ENCODE peak calls at places on chromosome 16, in seven cellular contexts. One of them, this sample, is unnamed.

GRCh38 chr16:88977028-88977844 is at the start of gene CBFA2T3:
- DNase-seq in cardiac muscle cell: peak
- DNase-seq in dorsolateral prefrontal cortex: peak
- DNase-seq in AG10803: no peak
- DNase-seq in AG09309: no peak
- DNase-seq in mucosa of descending colon: peak
- DNase-seq in pancreas: peak
- DNase-seq in this sample: no peak

GRCh38 chr16:78443780-78444422 is 344.4 kb downstream of the WWOX start:
- DNase-seq in AG10803: no peak
- DNase-seq in AG09309: no peak
- DNase-seq in dorsolateral prefrontal cortex: no peak
- DNase-seq in mucosa of descending colon: no peak
- DNase-seq in pancreas: no peak
- DNase-seq in cardiac muscle cell: peak
- DNase-seq in this sample: no peak

GRCh38 chr16:17354121-17354750 is 116.5 kb downstream of the XYLT1 start:
- DNase-seq in mucosa of descending colon: no peak
- DNase-seq in pancreas: no peak
- DNase-seq in AG10803: no peak
- DNase-seq in AG09309: no peak
- DNase-seq in cardiac muscle cell: no peak
- DNase-seq in dorsolateral prefrontal cortex: no peak
- DNase-seq in this sample: no peak

GRCh38 chr16:70754371-70754770 is 46.6 kb downstream of the VAC14 start:
- DNase-seq in dorsolateral prefrontal cortex: no peak
- DNase-seq in AG10803: no peak
- DNase-seq in mucosa of descending colon: no peak
- DNase-seq in cardiac muscle cell: no peak
- DNase-seq in AG09309: no peak
- DNase-seq in pancreas: no peak
- DNase-seq in this sample: no peak

GRCh38 chr16:87608400-87608985 is 6.2 kb downstream of the JPH3 start:
- DNase-seq in dorsolateral prefrontal cortex: no peak
- DNase-seq in AG09309: no peak
- DNase-seq in pancreas: peak
- DNase-seq in AG10803: peak
- DNase-seq in cardiac muscle cell: peak
- DNase-seq in mucosa of descending colon: peak
- DNase-seq in this sample: no peak

GRCh38 chr16:68954871-68955635 is 111.7 kb downstream of the TANGO6 start:
- DNase-seq in AG10803: no peak
- DNase-seq in dorsolateral prefrontal cortex: no peak
- DNase-seq in mucosa of descending colon: no peak
- DNase-seq in AG09309: no peak
- DNase-seq in pancreas: no peak
- DNase-seq in cardiac muscle cell: no peak
- DNase-seq in this sample: no peak

GRCh38 chr16:84897911-84898377 is 78.2 kb downstream of the CRISPLD2 start:
- DNase-seq in cardiac muscle cell: no peak
- DNase-seq in dorsolateral prefrontal cortex: no peak
- DNase-seq in pancreas: peak
- DNase-seq in mucosa of descending colon: no peak
- DNase-seq in AG10803: no peak
- DNase-seq in AG09309: no peak
- DNase-seq in this sample: no peak

GRCh38 chr16:17828012-17828411 is 357.3 kb upstream of the XYLT1 start:
- DNase-seq in pancreas: no peak
- DNase-seq in AG09309: peak
- DNase-seq in mucosa of descending colon: no peak
- DNase-seq in AG10803: peak
- DNase-seq in cardiac muscle cell: peak
- DNase-seq in dorsolateral prefrontal cortex: no peak
- DNase-seq in this sample: peak

GRCh38 chr16:23947838-23948237 is 112.1 kb downstream of the PRKCB start:
- DNase-seq in mucosa of descending colon: no peak
- DNase-seq in pancreas: no peak
- DNase-seq in AG10803: no peak
- DNase-seq in dorsolateral prefrontal cortex: no peak
- DNase-seq in AG09309: no peak
- DNase-seq in cardiac muscle cell: no peak
- DNase-seq in this sample: no peak

GRCh38 chr16:75471723-75472634 is 7.5 kb upstream of the TMEM170A start:
- DNase-seq in cardiac muscle cell: peak
- DNase-seq in dorsolateral prefrontal cortex: peak
- DNase-seq in AG09309: peak
- DNase-seq in pancreas: peak
- DNase-seq in AG10803: peak
- DNase-seq in mucosa of descending colon: peak
- DNase-seq in this sample: peak

GRCh38 chr16:27918755-27919154 is 144.8 kb downstream of the GSG1L start:
- DNase-seq in AG10803: peak
- DNase-seq in dorsolateral prefrontal cortex: no peak
- DNase-seq in mucosa of descending colon: no peak
- DNase-seq in pancreas: no peak
- DNase-seq in cardiac muscle cell: no peak
- DNase-seq in AG09309: no peak
- DNase-seq in this sample: no peak

GRCh38 chr16:23330583-23331249 is 28.6 kb downstream of the SCNN1B start:
- DNase-seq in cardiac muscle cell: no peak
- DNase-seq in AG09309: no peak
- DNase-seq in pancreas: no peak
- DNase-seq in dorsolateral prefrontal cortex: no peak
- DNase-seq in AG10803: no peak
- DNase-seq in mucosa of descending colon: peak
- DNase-seq in this sample: no peak

GRCh38 chr16:31106509-31107464 is 1.4 kb upstream of the BCKDK start:
- DNase-seq in cardiac muscle cell: no peak
- DNase-seq in dorsolateral prefrontal cortex: no peak
- DNase-seq in AG09309: no peak
- DNase-seq in AG10803: no peak
- DNase-seq in mucosa of descending colon: no peak
- DNase-seq in pancreas: no peak
- DNase-seq in this sample: no peak

DNA sequence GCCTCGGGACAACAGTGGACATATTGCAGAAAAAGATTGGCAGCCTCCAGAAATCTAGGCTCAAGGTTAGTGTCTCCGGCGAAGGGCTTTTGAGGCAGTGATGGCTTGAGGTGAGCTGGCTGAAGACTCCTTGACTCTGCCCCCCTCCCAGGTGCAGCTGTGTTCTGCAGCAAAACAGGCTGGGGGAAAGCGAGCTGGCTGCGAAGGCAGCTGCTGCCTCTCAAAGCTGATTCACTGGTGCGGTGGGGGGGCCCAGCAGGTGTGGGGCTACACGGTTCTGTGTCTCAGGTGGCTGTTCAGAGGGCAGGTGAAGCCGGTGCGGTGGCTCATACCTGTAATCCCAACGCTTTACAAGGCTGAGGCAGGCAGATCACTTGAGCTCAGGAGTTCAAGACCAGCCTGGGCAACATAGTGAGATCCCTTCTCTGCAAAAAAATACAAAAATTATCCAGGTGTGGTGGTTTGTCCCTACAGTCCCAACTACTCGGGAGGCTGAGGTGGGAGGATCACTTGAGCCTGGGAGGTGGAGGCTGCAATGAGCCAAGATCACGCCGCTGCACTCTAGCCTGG is 22.9 kb downstream of the C16orf96 start:
- DNase-seq in mucosa of descending colon: no peak
- DNase-seq in pancreas: no peak
- DNase-seq in dorsolateral prefrontal cortex: no peak
- DNase-seq in cardiac muscle cell: no peak
- DNase-seq in AG10803: no peak
- DNase-seq in AG09309: no peak
- DNase-seq in this sample: no peak
- TF ChIP-seq CTCF in mucosa of descending colon: no peak
- TF ChIP-seq CTCF in pancreas: no peak
- TF ChIP-seq CTCF in dorsolateral prefrontal cortex: no peak
- TF ChIP-seq CTCF in cardiac muscle cell: no peak
- TF ChIP-seq CTCF in AG10803: no peak
- TF ChIP-seq CTCF in AG09309: no peak
- TF ChIP-seq CTCF in this sample: no peak

GRCh38 chr16:57001026-57001669 is 11.8 kb downstream of the NLRC5 start:
- DNase-seq in AG09309: no peak
- DNase-seq in AG10803: no peak
- DNase-seq in dorsolateral prefrontal cortex: no peak
- DNase-seq in mucosa of descending colon: no peak
- DNase-seq in cardiac muscle cell: no peak
- DNase-seq in pancreas: no peak
- DNase-seq in this sample: no peak
- H3K4me3 ChIP-seq in AG09309: no peak
- H3K4me3 ChIP-seq in AG10803: no peak
- H3K4me3 ChIP-seq in dorsolateral prefrontal cortex: no peak
- H3K4me3 ChIP-seq in mucosa of descending colon: no peak
- H3K4me3 ChIP-seq in cardiac muscle cell: no peak
- H3K4me3 ChIP-seq in pancreas: no peak
- H3K4me3 ChIP-seq in this sample: no peak

GRCh38 chr16:82830944-82831343 is 204.2 kb downstream of the CDH13 start:
- DNase-seq in dorsolateral prefrontal cortex: no peak
- DNase-seq in cardiac muscle cell: no peak
- DNase-seq in mucosa of descending colon: no peak
- DNase-seq in AG09309: no peak
- DNase-seq in AG10803: no peak
- DNase-seq in pancreas: no peak
- DNase-seq in this sample: no peak

GRCh38 chr16:82841108-82841507 is 214.3 kb downstream of the CDH13 start:
- DNase-seq in dorsolateral prefrontal cortex: no peak
- DNase-seq in AG09309: no peak
- DNase-seq in mucosa of descending colon: no peak
- DNase-seq in cardiac muscle cell: no peak
- DNase-seq in AG10803: no peak
- DNase-seq in pancreas: no peak
- DNase-seq in this sample: no peak

GRCh38 chr16:82832861-82833260 is 206.1 kb downstream of the CDH13 start:
- DNase-seq in AG10803: peak
- DNase-seq in cardiac muscle cell: peak
- DNase-seq in AG09309: peak
- DNase-seq in mucosa of descending colon: no peak
- DNase-seq in pancreas: no peak
- DNase-seq in dorsolateral prefrontal cortex: no peak
- DNase-seq in this sample: peak

GRCh38 chr16:82834156-82834758 is 207.5 kb downstream of the CDH13 start:
- DNase-seq in dorsolateral prefrontal cortex: no peak
- DNase-seq in AG10803: no peak
- DNase-seq in mucosa of descending colon: no peak
- DNase-seq in cardiac muscle cell: peak
- DNase-seq in AG09309: no peak
- DNase-seq in pancreas: no peak
- DNase-seq in this sample: no peak

GRCh38 chr16:82835487-82836160 is 208.9 kb downstream of the CDH13 start:
- DNase-seq in AG10803: no peak
- DNase-seq in pancreas: no peak
- DNase-seq in AG09309: no peak
- DNase-seq in cardiac muscle cell: no peak
- DNase-seq in mucosa of descending colon: no peak
- DNase-seq in dorsolateral prefrontal cortex: no peak
- DNase-seq in this sample: no peak
- TF ChIP-seq CTCF in AG10803: no peak
- TF ChIP-seq CTCF in pancreas: no peak
- TF ChIP-seq CTCF in AG09309: no peak
- TF ChIP-seq CTCF in cardiac muscle cell: no peak
- TF ChIP-seq CTCF in mucosa of descending colon: no peak
- TF ChIP-seq CTCF in dorsolateral prefrontal cortex: no peak
- TF ChIP-seq CTCF in this sample: no peak

DNA sequence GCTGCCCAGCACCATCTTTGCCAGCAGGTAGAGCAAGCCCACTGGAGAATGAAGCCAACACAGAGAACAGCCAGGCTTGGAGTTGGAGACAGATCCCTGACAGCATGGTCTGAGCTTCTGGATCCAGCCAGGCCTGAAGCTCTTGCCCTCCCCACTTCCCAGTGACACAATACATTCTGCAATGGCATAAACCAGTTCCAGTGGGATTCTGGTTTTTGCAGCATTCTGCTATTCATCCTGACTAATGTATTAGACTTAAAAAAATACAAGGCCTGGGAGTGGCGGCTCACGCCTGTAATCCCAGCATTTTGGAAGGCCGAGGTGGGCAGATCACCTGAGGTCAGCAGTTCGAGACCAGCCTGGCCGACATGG is 40.6 kb upstream of the LITAF start:
- DNase-seq in cardiac muscle cell: no peak
- DNase-seq in dorsolateral prefrontal cortex: no peak
- DNase-seq in AG10803: no peak
- DNase-seq in pancreas: no peak
- DNase-seq in mucosa of descending colon: no peak
- DNase-seq in AG09309: no peak
- DNase-seq in this sample: no peak
- H3K4me3 ChIP-seq in cardiac muscle cell: no peak
- H3K4me3 ChIP-seq in dorsolateral prefrontal cortex: no peak
- H3K4me3 ChIP-seq in AG10803: no peak
- H3K4me3 ChIP-seq in pancreas: no peak
- H3K4me3 ChIP-seq in mucosa of descending colon: no peak
- H3K4me3 ChIP-seq in AG09309: no peak
- H3K4me3 ChIP-seq in this sample: no peak

GRCh38 chr16:61681124-61681523 is 355.1 kb downstream of the CDH8 start:
- DNase-seq in cardiac muscle cell: no peak
- DNase-seq in AG09309: no peak
- DNase-seq in pancreas: no peak
- DNase-seq in AG10803: no peak
- DNase-seq in dorsolateral prefrontal cortex: no peak
- DNase-seq in mucosa of descending colon: no peak
- DNase-seq in this sample: no peak

GRCh38 chr16:61676740-61677139 is 359.5 kb downstream of the CDH8 start:
- DNase-seq in AG10803: no peak
- DNase-seq in pancreas: no peak
- DNase-seq in mucosa of descending colon: no peak
- DNase-seq in AG09309: no peak
- DNase-seq in cardiac muscle cell: no peak
- DNase-seq in dorsolateral prefrontal cortex: no peak
- DNase-seq in this sample: no peak

GRCh38 chr16:61681673-61682072 is 354.6 kb downstream of the CDH8 start:
- DNase-seq in AG09309: no peak
- DNase-seq in pancreas: no peak
- DNase-seq in cardiac muscle cell: no peak
- DNase-seq in dorsolateral prefrontal cortex: no peak
- DNase-seq in mucosa of descending colon: no peak
- DNase-seq in AG10803: no peak
- DNase-seq in this sample: no peak

GRCh38 chr16:61677776-61678175 is 358.5 kb downstream of the CDH8 start:
- DNase-seq in dorsolateral prefrontal cortex: no peak
- DNase-seq in AG09309: no peak
- DNase-seq in pancreas: no peak
- DNase-seq in AG10803: no peak
- DNase-seq in mucosa of descending colon: no peak
- DNase-seq in cardiac muscle cell: no peak
- DNase-seq in this sample: no peak

GRCh38 chr16:61678182-61678581 is 358.1 kb downstream of the CDH8 start:
- DNase-seq in AG10803: no peak
- DNase-seq in AG09309: no peak
- DNase-seq in cardiac muscle cell: no peak
- DNase-seq in dorsolateral prefrontal cortex: no peak
- DNase-seq in pancreas: no peak
- DNase-seq in mucosa of descending colon: no peak
- DNase-seq in this sample: no peak
- TF ChIP-seq CTCF in AG10803: no peak
- TF ChIP-seq CTCF in AG09309: no peak
- TF ChIP-seq CTCF in cardiac muscle cell: no peak
- TF ChIP-seq CTCF in dorsolateral prefrontal cortex: no peak
- TF ChIP-seq CTCF in pancreas: no peak
- TF ChIP-seq CTCF in mucosa of descending colon: no peak
- TF ChIP-seq CTCF in this sample: no peak